ENCODE peak calls at places on chromosome 10, in ten cellular contexts. B, X, C, Q, R, D, Z, L, I and U are unnamed samples.

GRCh38 chr10:69958232-69958902 is 94.3 kb upstream of the MACROH2A2 start:
- DNase-seq in D (peak; percentile 46), B (peak; percentile 46), I (peak; percentile 88), R (peak; percentile 60), X (peak; percentile 44), Z (peak; percentile 66), C (peak; percentile 81), L (peak; percentile 59), Q (peak; percentile 53), U (peak; percentile 78)

GRCh38 chr10:127024655-127025054 is 119.4 kb downstream of the DOCK1 start:
- DNase-seq in Z (no peak), I (no peak), C (no peak), L (no peak), B (no peak), R (peak; percentile 18), D (no peak), Q (peak; percentile 45), X (no peak), U (no peak)

GRCh38 chr10:103828587-103829186 is 26.7 kb downstream of the SH3PXD2A start:
- DNase-seq in R (no peak), Z (no peak), I (no peak), X (no peak), Q (no peak), D (no peak), L (no peak), B (no peak), C (no peak), U (peak; percentile 81)

GRCh38 chr10:69895759-69896158 is 94.1 kb downstream of the COL13A1 start:
- DNase-seq in X (peak; percentile 78), I (no peak), C (no peak), Q (peak; percentile 78), D (no peak), B (no peak), Z (no peak), L (no peak), R (peak; percentile 35), U (no peak)

GRCh38 chr10:89213191-89213808 is 6.2 kb upstream of the CH25H start:
- DNase-seq in C (peak; percentile 19), X (peak; percentile 44), B (no peak), Z (peak; percentile 54), Q (peak; percentile 63), L (peak; percentile 32), D (no peak), R (peak; percentile 50), I (peak; percentile 55), U (peak; percentile 46)

GRCh38 chr10:15651175-15651574 is 68.5 kb downstream of the ITGA8 start:
- DNase-seq in C (no peak), D (no peak), X (no peak), Z (no peak), L (no peak), B (no peak), Q (no peak), R (peak; percentile 32), I (no peak), U (no peak)

GRCh38 chr10:88989824-88990527 is 622 bp upstream of the FAS start:
- DNase-seq in B (no peak), Z (no peak), D (peak; percentile 50), C (no peak), X (peak; percentile 73), Q (peak; percentile 86), I (peak; percentile 47), R (peak; percentile 87), L (no peak), U (no peak)

GRCh38 chr10:29471483-29471859 is 163.3 kb downstream of the SVIL start:
- DNase-seq in Q (peak; percentile 90), L (no peak), B (no peak), C (peak; percentile 18), Z (no peak), R (peak; percentile 83), X (peak; percentile 90), I (peak; percentile 87), D (peak; percentile 74), U (no peak)

GRCh38 chr10:57657164-57657765 is 610.4 kb downstream of the IPMK start:
- DNase-seq in Q (peak; percentile 39), Z (peak; percentile 78), X (peak; percentile 33), I (peak; percentile 89), B (peak; percentile 13), L (peak; percentile 60), C (peak; percentile 49), R (peak; percentile 55), D (peak; percentile 43), U (peak; percentile 62)

GRCh38 chr10:76150139-76150885 is 718.9 kb downstream of the LRMDA start:
- DNase-seq in C (no peak), R (peak; percentile 81), Q (peak; percentile 27), B (no peak), D (no peak), L (no peak), X (peak; percentile 90), I (peak; percentile 50), Z (peak; percentile 89), U (no peak)

GRCh38 chr10:98254234-98254858 is 13.6 kb downstream of the LOXL4 start:
- DNase-seq in X (no peak), Q (no peak), I (no peak), Z (no peak), R (no peak), C (no peak), D (no peak), B (no peak), L (peak; percentile 75), U (no peak)

GRCh38 chr10:45382591-45382990 is 8.6 kb downstream of the ALOX5 start:
- DNase-seq in Z (no peak), R (no peak), B (no peak), I (no peak), C (peak; percentile 7), X (no peak), D (no peak), L (no peak), Q (no peak), U (no peak)

GRCh38 chr10:33087142-33087541 is 129.1 kb upstream of the ITGB1 start:
- DNase-seq in R (no peak), D (no peak), L (no peak), B (no peak), I (no peak), C (no peak), Q (no peak), Z (no peak), X (no peak), U (no peak)

GRCh38 chr10:33085313-33085833 is 127.3 kb upstream of the ITGB1 start:
- DNase-seq in B (no peak), I (no peak), R (no peak), C (no peak), X (no peak), Q (no peak), Z (no peak), L (no peak), D (no peak), U (no peak)

GRCh38 chr10:33086100-33086499 is 128.1 kb upstream of the ITGB1 start:
- DNase-seq in X (no peak), L (no peak), Q (no peak), C (no peak), Z (no peak), I (no peak), R (no peak), B (no peak), D (no peak), U (no peak)

GRCh38 chr10:33091186-33091585 is 133.2 kb upstream of the ITGB1 start:
- DNase-seq in B (no peak), I (no peak), D (no peak), Z (no peak), L (no peak), Q (no peak), R (no peak), X (no peak), C (no peak), U (no peak)

DNA sequence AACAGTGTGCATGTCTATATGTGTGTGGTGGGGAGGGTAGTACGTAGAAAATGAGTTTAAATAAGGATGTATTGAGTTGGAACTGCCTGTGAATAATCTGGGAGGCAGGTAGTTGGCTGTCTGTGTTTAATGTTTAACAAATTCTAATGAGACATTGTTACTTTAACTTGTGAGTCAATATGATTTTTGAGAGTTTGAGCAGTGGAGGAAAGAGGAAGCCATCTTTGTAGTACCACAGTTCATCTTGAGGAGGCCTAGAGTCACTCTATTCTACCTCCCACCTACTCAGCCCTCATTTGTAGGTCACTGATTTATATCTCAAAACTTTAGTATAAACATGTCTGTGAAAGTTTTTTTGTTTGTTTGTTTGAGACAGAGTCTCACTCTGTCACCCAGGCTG is 129.9 kb upstream of the ITGB1 start:
- DNase-seq in C (no peak), B (no peak), L (no peak), R (no peak), Q (no peak), D (no peak), I (no peak), Z (no peak), X (no peak), U (no peak)
- H2AFZ ChIP-seq in C (no peak overlapping the region), B (no peak overlapping the region), L (no peak overlapping the region), R (no peak overlapping the region), Q (no peak overlapping the region), D (no peak overlapping the region), I (no peak overlapping the region), Z (no peak overlapping the region), X (no peak overlapping the region), U (no peak overlapping the region)

GRCh38 chr10:121994429-121994881 is 5.5 kb downstream of the TACC2 start:
- DNase-seq in Z (peak; percentile 65), X (peak; percentile 8), B (no peak), D (peak; percentile 82), R (no peak), L (no peak), Q (no peak), I (peak; percentile 76), C (no peak), U (no peak)
- H2AFZ ChIP-seq in Z (peak overlapping the region; percentile 73), X (no peak overlapping the region), B (no peak overlapping the region), D (peak overlapping the region; percentile 71), R (no peak overlapping the region), L (no peak overlapping the region), Q (peak overlapping the region; percentile 39), I (peak overlapping the region; percentile 69), C (no peak overlapping the region), U (no peak overlapping the region)

DNA sequence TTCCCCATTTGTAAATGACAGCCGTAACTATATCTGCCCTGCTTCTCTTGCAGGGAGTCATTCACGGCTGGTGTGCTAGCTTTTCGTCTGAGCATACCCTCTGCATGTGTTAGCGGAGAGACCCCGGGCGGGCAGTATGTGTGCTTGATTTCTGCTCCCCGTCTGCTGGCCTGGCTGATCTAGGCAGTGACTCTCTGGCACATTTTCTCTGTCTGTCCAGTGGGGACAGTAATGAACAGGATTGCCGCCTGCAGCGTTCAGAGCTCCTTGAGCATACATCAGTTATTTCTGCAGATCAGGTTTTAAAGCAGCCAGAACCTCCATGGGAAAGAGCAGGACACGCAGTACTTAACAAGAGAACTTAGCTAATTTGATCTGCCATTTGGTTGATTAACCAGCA is 242.5 kb downstream of the CELF2 start:
- DNase-seq in L (peak; percentile 49), Q (no peak), I (no peak), X (no peak), R (no peak), D (no peak), B (no peak), Z (no peak), C (no peak), U (peak; percentile 13)
- H2AFZ ChIP-seq in L (no peak overlapping the region), Q (no peak overlapping the region), I (no peak overlapping the region), X (no peak overlapping the region), R (no peak overlapping the region), D (no peak overlapping the region), B (no peak overlapping the region), Z (no peak overlapping the region), C (no peak overlapping the region), U (no peak overlapping the region)

DNA sequence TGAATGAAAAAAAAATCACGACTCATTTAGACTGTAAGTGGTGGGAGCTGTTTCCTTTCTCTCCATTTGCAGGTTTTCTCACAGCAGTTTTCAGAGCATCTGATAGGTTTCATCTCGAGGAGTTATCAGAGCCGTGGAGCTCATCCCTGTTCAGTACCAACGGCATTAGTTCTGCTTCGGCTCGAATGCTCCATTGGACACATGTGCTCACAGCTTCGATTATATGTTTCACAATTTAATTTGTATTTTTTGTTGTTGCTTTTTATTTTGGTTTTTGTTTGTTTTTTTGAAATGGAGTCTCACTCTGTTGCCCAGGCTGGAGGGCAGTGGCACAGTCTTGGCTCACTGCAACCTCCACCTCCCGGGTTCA is 1.5 kb downstream of the SLC18A2 start:
- DNase-seq in C (no peak), Z (no peak), D (no peak), X (no peak), B (no peak), R (no peak), I (no peak), Q (no peak), L (no peak), U (no peak)
- H2AFZ ChIP-seq in C (no peak overlapping the region), Z (no peak overlapping the region), D (no peak overlapping the region), X (no peak overlapping the region), B (no peak overlapping the region), R (no peak overlapping the region), I (no peak overlapping the region), Q (no peak overlapping the region), L (no peak overlapping the region), U (no peak overlapping the region)